ENCODE peak calls at places on chromosomes 11 and 22, in seven cellular contexts. R is germinal center; M is C1 segment of cervical spinal cord; B is K562; X is fibroblast of pulmonary artery; S is effector CD4-positive, alpha-beta T cell; W is AG10803. E is an unnamed sample.

GRCh38 chr11:134654161-134654915 is 242.3 kb upstream of the B3GAT1 start:
- DNase-seq in R (no peak), M (no peak), B (no peak), X (no peak), S (no peak), W (no peak), E (no peak)

GRCh38 chr11:122820158-122820557 is 18.1 kb upstream of the CRTAM start:
- DNase-seq in R (no peak), M (no peak), B (no peak), X (no peak), S (no peak), W (no peak), E (no peak)

GRCh38 chr22:32665676-32666075 is 135.8 kb upstream of the TIMP3 start:
- DNase-seq in R (no peak), M (no peak), B (no peak), X (no peak), S (no peak), W (no peak), E (no peak)

GRCh38 chr11:2940166-2940929 is 11.1 kb upstream of the PHLDA2 start:
- DNase-seq in R (no peak), M (no peak), B (no peak), X (peak), S (no peak), W (peak), E (peak)

GRCh38 chr11:8100151-8100550 is 19.1 kb downstream of the TUB start:
- DNase-seq in R (no peak), M (no peak), B (no peak), X (no peak), S (no peak), W (no peak), E (no peak)

GRCh38 chr22:44067033-44067432 is 42.9 kb downstream of the PARVB start:
- DNase-seq in R (no peak), M (no peak), B (no peak), X (no peak), S (no peak), W (no peak), E (no peak)

GRCh38 chr11:66268953-66269906 is 791 bp downstream of the RAB1B start:
- DNase-seq in R (peak), M (peak), B (peak), X (peak), S (no peak), W (peak), E (no peak)

GRCh38 chr11:75474878-75475766 is 42.1 kb upstream of the KLHL35 start:
- DNase-seq in R (peak), M (no peak), B (peak), X (peak), S (peak), W (peak), E (no peak)

GRCh38 chr11:4665424-4665823 is 21.6 kb downstream of the OR51E1 start:
- DNase-seq in R (no peak), M (no peak), B (no peak), X (peak), S (no peak), W (no peak), E (no peak)

GRCh38 chr11:2776351-2777061 is 76.7 kb upstream of the KCNQ1OT1 start:
- DNase-seq in R (no peak), M (no peak), B (no peak), X (no peak), S (no peak), W (no peak), E (no peak)

GRCh38 chr22:37229012-37229804 is 14.9 kb downstream of the RAC2 start:
- DNase-seq in R (no peak), M (no peak), B (no peak), X (peak), S (peak), W (peak), E (peak)

GRCh38 chr11:46555269-46556054 is 38.4 kb downstream of the AMBRA1 start:
- DNase-seq in R (no peak), M (no peak), B (no peak), X (peak), S (no peak), W (peak), E (no peak)

GRCh38 chr11:116788534-116788933 is 711 bp upstream of the ZPR1 start:
- DNase-seq in R (no peak), M (no peak), B (no peak), X (no peak), S (no peak), W (no peak), E (no peak)

GRCh38 chr11:66211100-66211499 is 57.3 kb upstream of the RAB1B start:
- DNase-seq in R (no peak), M (no peak), B (no peak), X (no peak), S (no peak), W (no peak), E (no peak)

GRCh38 chr11:67491276-67492068 is 8.6 kb downstream of the AIP start:
- DNase-seq in R (no peak), M (no peak), B (no peak), X (no peak), S (no peak), W (no peak), E (no peak)

GRCh38 chr11:129247129-129247528 is 55.0 kb upstream of the ARHGAP32 start:
- DNase-seq in R (no peak), M (no peak), B (no peak), X (no peak), S (no peak), W (peak), E (no peak)

GRCh38 chr11:74468521-74469280 is 1.4 kb upstream of the KCNE3 start:
- DNase-seq in R (no peak), M (no peak), B (no peak), X (peak), S (no peak), W (no peak), E (no peak)

GRCh38 chr11:11640152-11640551 is 18.3 kb upstream of the GALNT18 start:
- DNase-seq in R (no peak), M (no peak), B (no peak), X (no peak), S (no peak), W (no peak), E (no peak)

GRCh38 chr11:104476454-104476853 is 312.5 kb upstream of the PDGFD start:
- DNase-seq in R (no peak), M (no peak), B (no peak), X (peak), S (no peak), W (no peak), E (no peak)

GRCh38 chr22:33887173-33887572 is 33.1 kb downstream of the LARGE1 start:
- DNase-seq in R (no peak), M (no peak), B (no peak), X (no peak), S (no peak), W (no peak), E (no peak)

GRCh38 chr22:30238661-30239420 is 7.7 kb downstream of the LIF start:
- DNase-seq in R (no peak), M (no peak), B (peak), X (peak), S (no peak), W (no peak), E (no peak)

GRCh38 chr22:18925368-18926064 is 10.6 kb downstream of the PRODH start:
- DNase-seq in R (no peak), M (no peak), B (no peak), X (no peak), S (no peak), W (no peak), E (no peak)

GRCh38 chr11:69071956-69072355 is 23.2 kb downstream of the TPCN2 start:
- DNase-seq in R (no peak), M (no peak), B (no peak), X (no peak), S (no peak), W (no peak), E (no peak)

GRCh38 chr11:75155570-75156422 is 4.9 kb downstream of the SLCO2B1 start:
- DNase-seq in R (no peak), M (no peak), B (peak), X (peak), S (no peak), W (no peak), E (no peak)

GRCh38 chr11:9617960-9618359 is 44.5 kb downstream of the WEE1 start:
- DNase-seq in R (no peak), M (no peak), B (no peak), X (peak), S (no peak), W (peak), E (no peak)

GRCh38 chr11:5643585-5643984 is 18.8 kb downstream of the TRIM34 start:
- DNase-seq in R (no peak), M (no peak), B (no peak), X (no peak), S (no peak), W (no peak), E (no peak)

GRCh38 chr11:7524831-7525230 is 11.0 kb downstream of the PPFIBP2 start:
- DNase-seq in R (no peak), M (no peak), B (no peak), X (no peak), S (no peak), W (no peak), E (no peak)

GRCh38 chr22:46145361-46145851 is 4.9 kb upstream of the PPARA start:
- DNase-seq in R (no peak), M (no peak), B (no peak), X (no peak), S (no peak), W (no peak), E (no peak)

GRCh38 chr11:130407978-130408377 is 20.4 kb downstream of the ADAMTS8 start:
- DNase-seq in R (no peak), M (no peak), B (no peak), X (peak), S (no peak), W (peak), E (peak)

GRCh38 chr22:32533265-32534068 is 58.9 kb downstream of the FBXO7 start:
- DNase-seq in R (no peak), M (no peak), B (no peak), X (no peak), S (no peak), W (peak), E (no peak)

GRCh38 chr11:78812513-78813293 is 238.0 kb upstream of the NARS2 start:
- DNase-seq in R (no peak), M (no peak), B (no peak), X (no peak), S (no peak), W (no peak), E (no peak)

GRCh38 chr11:74011360-74012071 is 2.6 kb upstream of the UCP3 start:
- DNase-seq in R (no peak), M (no peak), B (peak), X (peak), S (peak), W (peak), E (no peak)

GRCh38 chr11:47766363-47767227 is 546 bp downstream of the FNBP4 start:
- DNase-seq in R (peak), M (peak), B (peak), X (peak), S (peak), W (peak), E (no peak)

E was measured in HCT116.